ENCODE peak calls at places on chromosomes 11 and 22, in ten cellular contexts. One of them, this sample, is unnamed.

GRCh38 chr22:23684561-23685031 is 6.2 kb upstream of the RGL4 start:
- DNase-seq in neural crest cell: no peak
- DNase-seq in fibroblast of villous mesenchyme: peak
- DNase-seq in fibroblast of lung: peak
- DNase-seq in activated CD8-positive, alpha-beta memory T cell treated with anti-CD3 and anti-CD28 coated beads, Interleukin-2, amount 10 ng/mL, durations not matched to agents 7 days and 5 days: no peak
- DNase-seq in CD4-positive, CD25-positive, alpha-beta regulatory T cell: no peak
- DNase-seq in left cardiac atrium: no peak
- DNase-seq in right atrium auricular region: no peak
- DNase-seq in cardiac septum: no peak
- DNase-seq in iris pigment epithelial cell: peak
- DNase-seq in this sample: no peak

GRCh38 chr11:121406291-121406690 is 45.8 kb upstream of the SORL1 start:
- DNase-seq in neural crest cell: no peak
- DNase-seq in fibroblast of villous mesenchyme: no peak
- DNase-seq in fibroblast of lung: no peak
- DNase-seq in activated CD8-positive, alpha-beta memory T cell treated with anti-CD3 and anti-CD28 coated beads, Interleukin-2, amount 10 ng/mL, durations not matched to agents 7 days and 5 days: no peak
- DNase-seq in CD4-positive, CD25-positive, alpha-beta regulatory T cell: no peak
- DNase-seq in left cardiac atrium: no peak
- DNase-seq in right atrium auricular region: no peak
- DNase-seq in cardiac septum: no peak
- DNase-seq in iris pigment epithelial cell: no peak
- DNase-seq in this sample: peak

GRCh38 chr11:56911312-56911711 is 77.4 kb upstream of the OR5AK2 start:
- DNase-seq in neural crest cell: no peak
- DNase-seq in fibroblast of villous mesenchyme: no peak
- DNase-seq in fibroblast of lung: no peak
- DNase-seq in activated CD8-positive, alpha-beta memory T cell treated with anti-CD3 and anti-CD28 coated beads, Interleukin-2, amount 10 ng/mL, durations not matched to agents 7 days and 5 days: no peak
- DNase-seq in CD4-positive, CD25-positive, alpha-beta regulatory T cell: no peak
- DNase-seq in left cardiac atrium: no peak
- DNase-seq in right atrium auricular region: no peak
- DNase-seq in cardiac septum: no peak
- DNase-seq in iris pigment epithelial cell: no peak
- DNase-seq in this sample: no peak

GRCh38 chr11:3167143-3168119 is 2.3 kb upstream of the OSBPL5 start:
- DNase-seq in neural crest cell: no peak
- DNase-seq in fibroblast of villous mesenchyme: no peak
- DNase-seq in fibroblast of lung: no peak
- DNase-seq in activated CD8-positive, alpha-beta memory T cell treated with anti-CD3 and anti-CD28 coated beads, Interleukin-2, amount 10 ng/mL, durations not matched to agents 7 days and 5 days: no peak
- DNase-seq in CD4-positive, CD25-positive, alpha-beta regulatory T cell: no peak
- DNase-seq in left cardiac atrium: peak
- DNase-seq in right atrium auricular region: no peak
- DNase-seq in cardiac septum: peak
- DNase-seq in iris pigment epithelial cell: no peak
- DNase-seq in this sample: no peak

GRCh38 chr11:100576044-100577021 is 110.8 kb upstream of the ARHGAP42 start:
- DNase-seq in neural crest cell: peak
- DNase-seq in fibroblast of villous mesenchyme: peak
- DNase-seq in fibroblast of lung: peak
- DNase-seq in activated CD8-positive, alpha-beta memory T cell treated with anti-CD3 and anti-CD28 coated beads, Interleukin-2, amount 10 ng/mL, durations not matched to agents 7 days and 5 days: no peak
- DNase-seq in CD4-positive, CD25-positive, alpha-beta regulatory T cell: no peak
- DNase-seq in left cardiac atrium: no peak
- DNase-seq in right atrium auricular region: no peak
- DNase-seq in cardiac septum: no peak
- DNase-seq in iris pigment epithelial cell: peak
- DNase-seq in this sample: no peak

GRCh38 chr11:15371533-15371932 is 256.8 kb downstream of the INSC start:
- DNase-seq in neural crest cell: no peak
- DNase-seq in fibroblast of villous mesenchyme: no peak
- DNase-seq in fibroblast of lung: no peak
- DNase-seq in activated CD8-positive, alpha-beta memory T cell treated with anti-CD3 and anti-CD28 coated beads, Interleukin-2, amount 10 ng/mL, durations not matched to agents 7 days and 5 days: no peak
- DNase-seq in CD4-positive, CD25-positive, alpha-beta regulatory T cell: no peak
- DNase-seq in left cardiac atrium: no peak
- DNase-seq in right atrium auricular region: no peak
- DNase-seq in cardiac septum: no peak
- DNase-seq in iris pigment epithelial cell: no peak
- DNase-seq in this sample: no peak

GRCh38 chr11:65047581-65048422 is 6.8 kb downstream of the SAC3D1 start:
- DNase-seq in neural crest cell: no peak
- DNase-seq in fibroblast of villous mesenchyme: no peak
- DNase-seq in fibroblast of lung: no peak
- DNase-seq in activated CD8-positive, alpha-beta memory T cell treated with anti-CD3 and anti-CD28 coated beads, Interleukin-2, amount 10 ng/mL, durations not matched to agents 7 days and 5 days: no peak
- DNase-seq in CD4-positive, CD25-positive, alpha-beta regulatory T cell: peak
- DNase-seq in left cardiac atrium: peak
- DNase-seq in right atrium auricular region: peak
- DNase-seq in cardiac septum: no peak
- DNase-seq in iris pigment epithelial cell: no peak
- DNase-seq in this sample: peak

GRCh38 chr11:116837231-116838091 is at the start of gene APOA1:
- DNase-seq in neural crest cell: peak
- DNase-seq in fibroblast of villous mesenchyme: no peak
- DNase-seq in fibroblast of lung: no peak
- DNase-seq in activated CD8-positive, alpha-beta memory T cell treated with anti-CD3 and anti-CD28 coated beads, Interleukin-2, amount 10 ng/mL, durations not matched to agents 7 days and 5 days: no peak
- DNase-seq in CD4-positive, CD25-positive, alpha-beta regulatory T cell: no peak
- DNase-seq in left cardiac atrium: no peak
- DNase-seq in right atrium auricular region: no peak
- DNase-seq in cardiac septum: peak
- DNase-seq in iris pigment epithelial cell: no peak
- DNase-seq in this sample: no peak

GRCh38 chr22:23501244-23501643 is 78.8 kb downstream of the IGLL1 start:
- DNase-seq in neural crest cell: no peak
- DNase-seq in fibroblast of villous mesenchyme: no peak
- DNase-seq in fibroblast of lung: no peak
- DNase-seq in activated CD8-positive, alpha-beta memory T cell treated with anti-CD3 and anti-CD28 coated beads, Interleukin-2, amount 10 ng/mL, durations not matched to agents 7 days and 5 days: no peak
- DNase-seq in CD4-positive, CD25-positive, alpha-beta regulatory T cell: no peak
- DNase-seq in left cardiac atrium: no peak
- DNase-seq in right atrium auricular region: no peak
- DNase-seq in cardiac septum: no peak
- DNase-seq in iris pigment epithelial cell: no peak
- DNase-seq in this sample: no peak

GRCh38 chr11:104694259-104695070 is 203.8 kb downstream of the CASP12 start:
- DNase-seq in neural crest cell: no peak
- DNase-seq in fibroblast of villous mesenchyme: peak
- DNase-seq in fibroblast of lung: peak
- DNase-seq in activated CD8-positive, alpha-beta memory T cell treated with anti-CD3 and anti-CD28 coated beads, Interleukin-2, amount 10 ng/mL, durations not matched to agents 7 days and 5 days: no peak
- DNase-seq in CD4-positive, CD25-positive, alpha-beta regulatory T cell: no peak
- DNase-seq in left cardiac atrium: no peak
- DNase-seq in right atrium auricular region: no peak
- DNase-seq in cardiac septum: no peak
- DNase-seq in iris pigment epithelial cell: peak
- DNase-seq in this sample: no peak

GRCh38 chr22:31451709-31452571 is 37.7 kb downstream of the EIF4ENIF1 start:
- DNase-seq in neural crest cell: no peak
- DNase-seq in fibroblast of villous mesenchyme: peak
- DNase-seq in fibroblast of lung: peak
- DNase-seq in activated CD8-positive, alpha-beta memory T cell treated with anti-CD3 and anti-CD28 coated beads, Interleukin-2, amount 10 ng/mL, durations not matched to agents 7 days and 5 days: no peak
- DNase-seq in CD4-positive, CD25-positive, alpha-beta regulatory T cell: peak
- DNase-seq in left cardiac atrium: no peak
- DNase-seq in right atrium auricular region: no peak
- DNase-seq in cardiac septum: no peak
- DNase-seq in iris pigment epithelial cell: peak
- DNase-seq in this sample: no peak

GRCh38 chr22:43031617-43032016 is 16.7 kb upstream of the PACSIN2 start:
- DNase-seq in neural crest cell: no peak
- DNase-seq in fibroblast of villous mesenchyme: peak
- DNase-seq in fibroblast of lung: no peak
- DNase-seq in activated CD8-positive, alpha-beta memory T cell treated with anti-CD3 and anti-CD28 coated beads, Interleukin-2, amount 10 ng/mL, durations not matched to agents 7 days and 5 days: no peak
- DNase-seq in CD4-positive, CD25-positive, alpha-beta regulatory T cell: no peak
- DNase-seq in left cardiac atrium: no peak
- DNase-seq in right atrium auricular region: no peak
- DNase-seq in cardiac septum: no peak
- DNase-seq in iris pigment epithelial cell: no peak
- DNase-seq in this sample: no peak

GRCh38 chr11:61587541-61587941 is 6.7 kb upstream of the SYT7 start:
- DNase-seq in neural crest cell: no peak
- DNase-seq in fibroblast of villous mesenchyme: no peak
- DNase-seq in fibroblast of lung: no peak
- DNase-seq in activated CD8-positive, alpha-beta memory T cell treated with anti-CD3 and anti-CD28 coated beads, Interleukin-2, amount 10 ng/mL, durations not matched to agents 7 days and 5 days: no peak
- DNase-seq in CD4-positive, CD25-positive, alpha-beta regulatory T cell: peak
- DNase-seq in left cardiac atrium: peak
- DNase-seq in right atrium auricular region: no peak
- DNase-seq in cardiac septum: no peak
- DNase-seq in iris pigment epithelial cell: peak
- DNase-seq in this sample: no peak

GRCh38 chr22:44153705-44154104 is 27.0 kb upstream of the PARVG start:
- DNase-seq in neural crest cell: no peak
- DNase-seq in fibroblast of villous mesenchyme: no peak
- DNase-seq in fibroblast of lung: no peak
- DNase-seq in activated CD8-positive, alpha-beta memory T cell treated with anti-CD3 and anti-CD28 coated beads, Interleukin-2, amount 10 ng/mL, durations not matched to agents 7 days and 5 days: no peak
- DNase-seq in CD4-positive, CD25-positive, alpha-beta regulatory T cell: no peak
- DNase-seq in left cardiac atrium: no peak
- DNase-seq in right atrium auricular region: no peak
- DNase-seq in cardiac septum: no peak
- DNase-seq in iris pigment epithelial cell: no peak
- DNase-seq in this sample: no peak

GRCh38 chr11:94664336-94664735 is 97.2 kb downstream of the PIWIL4 start:
- DNase-seq in neural crest cell: no peak
- DNase-seq in fibroblast of villous mesenchyme: peak
- DNase-seq in fibroblast of lung: no peak
- DNase-seq in activated CD8-positive, alpha-beta memory T cell treated with anti-CD3 and anti-CD28 coated beads, Interleukin-2, amount 10 ng/mL, durations not matched to agents 7 days and 5 days: no peak
- DNase-seq in CD4-positive, CD25-positive, alpha-beta regulatory T cell: no peak
- DNase-seq in left cardiac atrium: no peak
- DNase-seq in right atrium auricular region: no peak
- DNase-seq in cardiac septum: no peak
- DNase-seq in iris pigment epithelial cell: peak
- DNase-seq in this sample: no peak

GRCh38 chr11:34190192-34191139 is 85.0 kb downstream of the NAT10 start:
- DNase-seq in neural crest cell: no peak
- DNase-seq in fibroblast of villous mesenchyme: no peak
- DNase-seq in fibroblast of lung: no peak
- DNase-seq in activated CD8-positive, alpha-beta memory T cell treated with anti-CD3 and anti-CD28 coated beads, Interleukin-2, amount 10 ng/mL, durations not matched to agents 7 days and 5 days: no peak
- DNase-seq in CD4-positive, CD25-positive, alpha-beta regulatory T cell: no peak
- DNase-seq in left cardiac atrium: no peak
- DNase-seq in right atrium auricular region: no peak
- DNase-seq in cardiac septum: no peak
- DNase-seq in iris pigment epithelial cell: no peak
- DNase-seq in this sample: no peak

GRCh38 chr11:13119928-13120520 is 110.9 kb downstream of the RASSF10 start:
- DNase-seq in neural crest cell: no peak
- DNase-seq in fibroblast of villous mesenchyme: no peak
- DNase-seq in fibroblast of lung: no peak
- DNase-seq in activated CD8-positive, alpha-beta memory T cell treated with anti-CD3 and anti-CD28 coated beads, Interleukin-2, amount 10 ng/mL, durations not matched to agents 7 days and 5 days: no peak
- DNase-seq in CD4-positive, CD25-positive, alpha-beta regulatory T cell: no peak
- DNase-seq in left cardiac atrium: no peak
- DNase-seq in right atrium auricular region: no peak
- DNase-seq in cardiac septum: no peak
- DNase-seq in iris pigment epithelial cell: no peak
- DNase-seq in this sample: no peak

GRCh38 chr11:1000357-1000982 is 36.0 kb downstream of the MUC6 start:
- DNase-seq in neural crest cell: no peak
- DNase-seq in fibroblast of villous mesenchyme: no peak
- DNase-seq in fibroblast of lung: no peak
- DNase-seq in activated CD8-positive, alpha-beta memory T cell treated with anti-CD3 and anti-CD28 coated beads, Interleukin-2, amount 10 ng/mL, durations not matched to agents 7 days and 5 days: no peak
- DNase-seq in CD4-positive, CD25-positive, alpha-beta regulatory T cell: no peak
- DNase-seq in left cardiac atrium: no peak
- DNase-seq in right atrium auricular region: no peak
- DNase-seq in cardiac septum: no peak
- DNase-seq in iris pigment epithelial cell: no peak
- DNase-seq in this sample: no peak

GRCh38 chr11:31870609-31871309 is 59.6 kb upstream of the PAX6 start:
- DNase-seq in neural crest cell: peak
- DNase-seq in fibroblast of villous mesenchyme: peak
- DNase-seq in fibroblast of lung: peak
- DNase-seq in activated CD8-positive, alpha-beta memory T cell treated with anti-CD3 and anti-CD28 coated beads, Interleukin-2, amount 10 ng/mL, durations not matched to agents 7 days and 5 days: peak
- DNase-seq in CD4-positive, CD25-positive, alpha-beta regulatory T cell: no peak
- DNase-seq in left cardiac atrium: peak
- DNase-seq in right atrium auricular region: no peak
- DNase-seq in cardiac septum: no peak
- DNase-seq in iris pigment epithelial cell: peak
- DNase-seq in this sample: peak

GRCh38 chr11:367956-368413 is 1.3 kb upstream of the B4GALNT4 start:
- DNase-seq in neural crest cell: no peak
- DNase-seq in fibroblast of villous mesenchyme: no peak
- DNase-seq in fibroblast of lung: no peak
- DNase-seq in activated CD8-positive, alpha-beta memory T cell treated with anti-CD3 and anti-CD28 coated beads, Interleukin-2, amount 10 ng/mL, durations not matched to agents 7 days and 5 days: no peak
- DNase-seq in CD4-positive, CD25-positive, alpha-beta regulatory T cell: no peak
- DNase-seq in left cardiac atrium: no peak
- DNase-seq in right atrium auricular region: no peak
- DNase-seq in cardiac septum: no peak
- DNase-seq in iris pigment epithelial cell: no peak
- DNase-seq in this sample: no peak